ENCODE peak calls at places on chromosomes 1 and 21, in four cellular contexts. X, U, S and W are unnamed samples.

GRCh38 chr1:89483010-89483756 is 41.4 kb upstream of the LRRC8B start:
- DNase-seq in U (peak; percentile 56), S (peak; percentile 71), X (peak; percentile 81), W (peak; percentile 75)

GRCh38 chr21:16402752-16403151 is 673.0 kb downstream of the USP25 start:
- DNase-seq in S (no peak), X (no peak), U (no peak), W (no peak)

GRCh38 chr1:206518206-206518605 is 10.9 kb downstream of the RASSF5 start:
- DNase-seq in S (no peak), U (no peak), X (no peak), W (no peak)

GRCh38 chr1:169288011-169288414 is 79.6 kb downstream of the NME7 start:
- DNase-seq in U (no peak), X (peak; percentile 17), S (no peak), W (no peak)

GRCh38 chr1:93681095-93681548 is 515 bp downstream of the BCAR3 start:
- DNase-seq in X (peak; percentile 19), S (no peak), U (no peak), W (no peak)

GRCh38 chr1:21773585-21773984 is 9.4 kb downstream of the USP48 start:
- DNase-seq in S (no peak), X (no peak), U (no peak), W (no peak)

GRCh38 chr1:243475966-243476365 is 220.1 kb downstream of the SDCCAG8 start:
- DNase-seq in X (peak; percentile 64), U (peak; percentile 73), S (peak; percentile 61), W (no peak)

GRCh38 chr1:160795951-160796383 is at the start of gene LY9:
- DNase-seq in X (no peak), S (no peak), U (no peak), W (no peak)

GRCh38 chr1:14522331-14523241 is 75.9 kb upstream of the KAZN start:
- DNase-seq in S (no peak), X (peak; percentile 82), U (peak; percentile 46), W (peak; percentile 89)

GRCh38 chr1:43530483-43531452 is at the start of gene PTPRF:
- DNase-seq in S (peak; percentile 46), U (peak; percentile 69), X (peak; percentile 48), W (peak; percentile 68)

GRCh38 chr1:172359531-172359991 is 60.9 kb upstream of the C1orf105 start:
- DNase-seq in X (peak; percentile 54), S (no peak), U (no peak), W (no peak)

GRCh38 chr1:228401782-228402637 is 4.6 kb downstream of the TRIM11 start:
- DNase-seq in X (no peak), S (no peak), U (peak; percentile 13), W (no peak)

GRCh38 chr1:15788624-15789301 is 18.7 kb downstream of the UQCRHL start:
- DNase-seq in U (no peak), X (peak; percentile 75), S (no peak), W (peak; percentile 68)

GRCh38 chr1:108704501-108704900 is 8.2 kb upstream of the FNDC7 start:
- DNase-seq in X (peak; percentile 81), U (no peak), S (no peak), W (no peak)

GRCh38 chr1:88890790-88891317 is 513 bp downstream of the GTF2B start:
- DNase-seq in U (peak; percentile 38), X (peak; percentile 41), S (peak; percentile 17), W (peak; percentile 46)

GRCh38 chr1:22584001-22584557 is 20.8 kb downstream of the EPHA8 start:
- DNase-seq in S (no peak), X (no peak), U (no peak), W (peak; percentile 16)

GRCh38 chr1:21520899-21521716 is 11.9 kb downstream of the ALPL start:
- DNase-seq in U (no peak), S (no peak), X (peak; percentile 71), W (no peak)

GRCh38 chr21:45639206-45640000 is 4.1 kb upstream of the PCBP3 start:
- DNase-seq in S (no peak), U (no peak), X (no peak), W (no peak)

GRCh38 chr1:186680031-186681012 is at the start of gene PTGS2:
- DNase-seq in U (peak; percentile 95), X (peak; percentile 93), S (peak; percentile 56), W (peak; percentile 61)

GRCh38 chr1:214551436-214552173 is at the start of gene PTPN14:
- DNase-seq in U (peak; percentile 96), S (peak; percentile 94), X (peak; percentile 96), W (peak; percentile 93)

GRCh38 chr1:115255154-115255553 is 82.9 kb downstream of the NGF start:
- DNase-seq in S (no peak), U (no peak), X (no peak), W (no peak)

GRCh38 chr1:154783976-154784375 is 86.1 kb downstream of the KCNN3 start:
- DNase-seq in U (no peak), X (no peak), S (no peak), W (no peak)

GRCh38 chr1:85976806-85977205 is 179.8 kb downstream of the COL24A1 start:
- DNase-seq in X (no peak), S (no peak), U (no peak), W (no peak)

GRCh38 chr1:165896277-165896676 is 68.9 kb downstream of the UCK2 start:
- DNase-seq in S (no peak), X (peak; percentile 98), U (no peak), W (peak; percentile 89)

GRCh38 chr1:1591452-1591851 is 8.5 kb downstream of the FNDC10 start:
- DNase-seq in U (no peak), S (no peak), X (peak; percentile 34), W (no peak)

GRCh38 chr1:234707641-234708040 is 97.7 kb upstream of the IRF2BP2 start:
- DNase-seq in X (peak; percentile 67), U (no peak), S (no peak), W (no peak)

GRCh38 chr1:203085528-203086406 is at the start of gene MYOG:
- DNase-seq in U (peak; percentile 22), X (no peak), S (no peak), W (no peak)

GRCh38 chr1:207243756-207244408 is 77.6 kb upstream of the CD55 start:
- DNase-seq in S (no peak), U (no peak), X (peak; percentile 59), W (peak; percentile 11)

GRCh38 chr1:20248954-20249612 is 41.6 kb upstream of the VWA5B1 start:
- DNase-seq in U (no peak), S (no peak), X (no peak), W (no peak)

GRCh38 chr1:111878096-111878495 is 111.4 kb downstream of the KCND3 start:
- DNase-seq in X (no peak), U (no peak), S (no peak), W (no peak)

GRCh38 chr1:8562881-8563865 is 245.3 kb downstream of the SLC45A1 start:
- DNase-seq in X (peak; percentile 54), U (no peak), S (no peak), W (no peak)

GRCh38 chr21:46004168-46004861 is 22.7 kb downstream of the COL6A1 start:
- DNase-seq in U (peak; percentile 24), S (no peak), X (no peak), W (no peak)

GRCh38 chr1:224493269-224493668 is 58.7 kb upstream of the WDR26 start:
- DNase-seq in U (no peak), S (no peak), X (no peak), W (no peak)

GRCh38 chr1:33996281-33996680 is 132.4 kb downstream of the HMGB4 start:
- DNase-seq in S (no peak), X (no peak), U (no peak), W (no peak)

GRCh38 chr1:3732747-3733602 is 19.3 kb upstream of the CCDC27 start:
- DNase-seq in X (no peak), S (no peak), U (peak; percentile 76), W (no peak)

GRCh38 chr1:157363660-157364140 is 188.6 kb downstream of the FCRL5 start:
- DNase-seq in U (peak; percentile 78), S (no peak), X (peak; percentile 22), W (peak; percentile 61)

GRCh38 chr1:9589144-9589718 is 520 bp downstream of the TMEM201 start:
- DNase-seq in S (no peak), U (no peak), X (peak; percentile 23), W (peak; percentile 76)

GRCh38 chr1:156165083-156165482 is 11.7 kb downstream of the SEMA4A start:
- DNase-seq in S (no peak), X (peak; percentile 48), U (no peak), W (peak; percentile 57)

GRCh38 chr21:45867041-45867630 is 114.4 kb upstream of the COL6A1 start:
- DNase-seq in U (no peak), X (no peak), S (no peak), W (no peak)

GRCh38 chr1:28171246-28171645 is 5.2 kb downstream of the PTAFR start:
- DNase-seq in X (no peak), U (no peak), S (no peak), W (no peak)

GRCh38 chr1:28173980-28174297 is 2.6 kb downstream of the PTAFR start:
- DNase-seq in S (no peak), U (no peak), X (peak; percentile 67), W (no peak)

GRCh38 chr1:28172690-28173150 is 3.8 kb downstream of the PTAFR start:
- DNase-seq in S (no peak), U (no peak), X (no peak), W (no peak)

GRCh38 chr1:28170036-28170596 is 6.4 kb downstream of the PTAFR start:
- DNase-seq in S (no peak), U (no peak), X (no peak), W (peak; percentile 38)

GRCh38 chr1:28173151-28173979 is 3.1 kb downstream of the PTAFR start:
- DNase-seq in S (no peak), X (peak; percentile 34), U (no peak), W (no peak)
- H2AFZ ChIP-seq in S (peak overlapping the region; percentile 44), X (peak overlapping the region; percentile 90), U (no peak overlapping the region), W (no peak overlapping the region)

GRCh38 chr1:162905759-162906158 is 44.8 kb upstream of the CCDC190 start:
- DNase-seq in X (peak; percentile 81), S (no peak), U (no peak), W (peak; percentile 13)

GRCh38 chr1:162908780-162909179 is 47.8 kb upstream of the CCDC190 start:
- DNase-seq in X (peak; percentile 91), U (no peak), S (no peak), W (no peak)

GRCh38 chr1:162910161-162910560 is 49.2 kb upstream of the CCDC190 start:
- DNase-seq in S (no peak), U (no peak), X (no peak), W (no peak)

GRCh38 chr1:162906485-162906884 is 45.5 kb upstream of the CCDC190 start:
- DNase-seq in S (no peak), X (no peak), U (no peak), W (no peak)

DNA sequence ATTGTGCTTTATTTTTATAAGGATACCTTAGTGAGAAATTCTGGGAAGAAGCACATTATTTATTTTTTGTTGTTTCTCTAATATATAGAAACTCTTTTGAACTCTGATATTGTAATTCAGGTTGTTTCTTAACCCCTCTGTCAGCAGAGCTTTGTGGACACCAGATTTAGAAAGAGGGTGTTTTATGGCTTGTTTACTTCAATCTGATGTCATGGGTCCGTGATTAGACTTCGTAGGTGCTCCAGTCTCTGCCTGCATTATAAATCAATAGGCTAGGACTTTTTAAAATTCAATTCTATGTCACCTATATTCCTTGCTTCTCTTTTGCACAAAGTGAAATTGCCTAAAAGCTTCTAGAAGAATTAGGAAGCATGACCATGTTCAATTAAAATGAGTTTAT is 47.3 kb upstream of the CCDC190 start:
- DNase-seq in S (no peak), X (no peak), U (no peak), W (no peak)
- H3K27ac ChIP-seq in S (no peak overlapping the region), X (peak overlapping the region; percentile 36), U (no peak overlapping the region), W (no peak overlapping the region)

GRCh38 chr1:110034451-110035235 is at the start of gene STRIP1:
- DNase-seq in S (peak; percentile 89), X (peak; percentile 98), U (peak; percentile 93), W (peak; percentile 93)
- H3K23ac ChIP-seq in S (peak within 1 kb of the TSS; percentile 67), X (peak within 1 kb of the TSS; percentile 51), U (no peak within 1 kb of the TSS), W (no peak within 1 kb of the TSS)

GRCh38 chr1:201946224-201946908 is at the start of gene LMOD1:
- DNase-seq in U (peak; percentile 95), X (peak; percentile 98), S (peak; percentile 86), W (peak; percentile 76)
- H2AFZ ChIP-seq in U (no peak within 1 kb of the TSS), X (peak within 1 kb of the TSS; percentile 86), S (peak within 1 kb of the TSS; percentile 87), W (peak within 1 kb of the TSS; percentile 79)